ENCODE peak calls at places on chromosome 1, in eight cellular contexts. F is GM23248, C is SK-N-SH, Y is OCI-LY7, W is Karpas-422, A is HCT116, V is MM.1S, T is GM23338. S is an unnamed sample.
A peak's percentile ranks its signal among the peaks of the same experiment; 100 is the strongest.

GRCh38 chr1:225454067-225454618 is 26.3 kb upstream of the LBR start:
- DNase-seq in Y (peak; percentile 47), T (no peak), V (no peak), W (no peak), A (no peak), C (no peak), F (peak; percentile 36), S (no peak)

GRCh38 chr1:7632126-7632525 is 139.0 kb upstream of the VAMP3 start:
- DNase-seq in V (no peak), A (no peak), T (no peak), W (no peak), Y (no peak), F (no peak), C (no peak), S (no peak)

GRCh38 chr1:22976461-22977243 is 4.0 kb upstream of the LACTBL1 start:
- DNase-seq in Y (peak; percentile 78), C (peak; percentile 82), T (peak; percentile 94), F (peak; percentile 94), W (peak; percentile 92), A (peak; percentile 78), V (peak; percentile 60), S (peak; percentile 70)

GRCh38 chr1:206905295-206906164 is 8.3 kb downstream of the IL24 start:
- DNase-seq in Y (peak; percentile 70), T (no peak), C (no peak), V (no peak), W (peak; percentile 72), F (peak; percentile 95), A (peak; percentile 31), S (peak; percentile 83)

GRCh38 chr1:79198841-79199240 is 192.3 kb upstream of the ADGRL4 start:
- DNase-seq in Y (no peak), W (no peak), T (no peak), F (peak; percentile 80), V (no peak), C (no peak), A (no peak), S (no peak)

GRCh38 chr1:214224605-214225354 is 56.2 kb upstream of the SMYD2 start:
- DNase-seq in A (no peak), C (no peak), F (peak; percentile 74), Y (no peak), W (no peak), V (no peak), T (peak; percentile 77), S (no peak)

GRCh38 chr1:204322329-204322868 is 37.3 kb downstream of the PLEKHA6 start:
- DNase-seq in W (no peak), F (no peak), T (no peak), Y (no peak), V (no peak), A (no peak), C (no peak), S (no peak)

GRCh38 chr1:45622891-45623394 is 911 bp downstream of the CCDC17 start:
- DNase-seq in A (no peak), W (no peak), V (no peak), F (no peak), Y (no peak), T (peak; percentile 82), C (peak; percentile 39), S (no peak)

GRCh38 chr1:1027723-1028266 is 7.9 kb downstream of the AGRN start:
- DNase-seq in F (no peak), A (no peak), C (no peak), T (no peak), V (no peak), W (no peak), Y (no peak), S (no peak)

GRCh38 chr1:197954718-197955418 is 37.7 kb downstream of the LHX9 start:
- DNase-seq in C (no peak), Y (no peak), F (no peak), T (no peak), V (no peak), W (peak; percentile 32), A (no peak), S (no peak)

GRCh38 chr1:197955486-197956394 is 38.6 kb downstream of the LHX9 start:
- DNase-seq in C (no peak), A (no peak), F (peak; percentile 68), V (no peak), W (no peak), T (no peak), Y (no peak), S (no peak)

GRCh38 chr1:197958438-197958837 is 41.3 kb downstream of the LHX9 start:
- DNase-seq in V (no peak), T (no peak), F (no peak), C (no peak), W (no peak), A (no peak), Y (no peak), S (no peak)

GRCh38 chr1:197961933-197962332 is 44.8 kb downstream of the LHX9 start:
- DNase-seq in T (no peak), C (no peak), A (no peak), V (no peak), W (no peak), Y (no peak), F (no peak), S (no peak)

DNA sequence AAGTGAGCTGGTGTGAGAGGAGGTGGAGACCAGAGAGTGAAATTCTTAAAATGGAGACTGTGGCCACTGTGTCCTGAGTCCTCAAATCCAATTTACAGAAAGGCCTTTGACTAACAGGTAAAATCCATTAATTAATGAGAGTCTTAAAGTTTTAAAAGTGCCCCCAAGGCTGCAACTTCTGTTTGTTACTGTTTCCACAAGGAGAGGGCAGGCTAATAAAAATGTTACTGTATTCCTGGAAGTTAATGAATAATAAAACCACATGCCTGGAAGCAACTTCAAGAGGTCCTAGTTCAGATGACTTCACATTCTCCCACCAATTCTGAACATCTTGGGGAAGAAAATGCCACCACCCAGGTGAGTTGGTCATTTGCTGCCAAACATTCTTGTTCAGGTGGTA is 41.7 kb downstream of the LHX9 start:
- DNase-seq in T (no peak), C (no peak), F (no peak), A (no peak), V (no peak), Y (no peak), W (no peak), S (no peak)
- H3K9me2 ChIP-seq in T (no peaks in the 10 kb centered on the region), C (no peaks in the 10 kb centered on the region), F (no peaks in the 10 kb centered on the region), A (no peaks in the 10 kb centered on the region), V (no peaks in the 10 kb centered on the region), Y (no peaks in the 10 kb centered on the region), W (no peaks in the 10 kb centered on the region), S (no peaks in the 10 kb centered on the region)

GRCh38 chr1:43885311-43885801 is 48.2 kb upstream of the ARTN start:
- DNase-seq in W (no peak), A (peak; percentile 38), F (no peak), V (no peak), Y (no peak), C (no peak), T (peak; percentile 85), S (peak; percentile 32)
- H3K4me2 ChIP-seq in W (no peak overlapping the region), A (peak overlapping the region; percentile 74), F (no peak overlapping the region), V (no peak overlapping the region), Y (no peak overlapping the region), C (no peak overlapping the region), T (peak overlapping the region; percentile 53), S (no peak overlapping the region)

DNA sequence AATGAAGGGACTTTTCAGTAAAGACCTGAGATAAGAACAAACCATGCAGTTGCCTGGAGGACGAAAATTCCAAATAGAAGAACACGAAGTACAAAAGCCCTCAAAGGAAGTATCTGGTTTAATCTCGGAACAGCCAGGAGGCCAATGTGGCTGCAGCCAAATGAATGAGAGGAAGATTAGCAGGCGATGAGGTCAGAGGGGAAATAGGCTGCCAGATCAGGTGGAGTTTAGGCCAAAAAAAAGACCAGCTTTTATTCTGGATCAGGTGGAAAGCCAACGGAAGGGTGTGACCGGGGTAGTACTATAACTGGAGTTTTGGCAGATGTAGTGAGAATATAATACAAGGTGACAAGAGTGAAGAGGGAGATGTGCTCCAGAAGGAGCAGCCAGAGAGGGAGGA is 43.7 kb downstream of the SRSF11 start:
- DNase-seq in A (no peak), V (no peak), W (no peak), F (no peak), T (no peak), Y (no peak), C (no peak), S (no peak)
- H3K9me2 ChIP-seq in A (no peaks in the 10 kb centered on the region), V (no peaks in the 10 kb centered on the region), W (no peaks in the 10 kb centered on the region), F (no peaks in the 10 kb centered on the region), T (no peaks in the 10 kb centered on the region), Y (no peaks in the 10 kb centered on the region), C (no peaks in the 10 kb centered on the region), S (no peaks in the 10 kb centered on the region)

GRCh38 chr1:6136516-6137220 is 43.5 kb downstream of the CHD5 start:
- DNase-seq in F (no peak), V (no peak), W (no peak), T (no peak), C (no peak), Y (no peak), A (no peak), S (no peak)

GRCh38 chr1:6134206-6134605 is 45.9 kb downstream of the CHD5 start:
- DNase-seq in C (no peak), W (no peak), T (no peak), F (no peak), A (no peak), Y (no peak), V (no peak), S (no peak)

GRCh38 chr1:6140413-6140812 is 39.7 kb downstream of the CHD5 start:
- DNase-seq in C (no peak), W (no peak), Y (no peak), A (no peak), T (no peak), F (no peak), V (no peak), S (no peak)

GRCh38 chr1:6134741-6135510 is 45.2 kb downstream of the CHD5 start:
- DNase-seq in A (no peak), T (no peak), V (no peak), F (no peak), W (no peak), Y (no peak), C (no peak), S (no peak)

DNA sequence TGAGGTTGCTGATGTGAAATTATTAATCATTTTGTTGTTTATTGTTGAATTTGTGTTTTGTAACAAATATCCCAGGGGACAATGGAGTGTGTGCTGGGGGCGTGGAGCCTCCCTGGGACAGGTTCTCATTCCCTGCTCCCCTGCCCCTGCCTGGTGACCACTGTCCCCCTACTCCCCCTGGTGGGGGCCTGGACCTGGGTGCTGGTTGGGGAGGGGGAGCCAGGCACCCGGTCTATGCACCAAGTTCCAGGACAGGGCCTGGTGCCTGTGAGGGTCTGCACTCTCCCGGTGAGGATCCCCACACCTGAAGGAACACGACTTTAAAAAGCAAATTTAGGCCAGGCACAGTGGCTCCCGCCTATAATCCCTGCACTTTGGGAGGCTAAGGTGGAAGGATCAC is 42.4 kb downstream of the CHD5 start:
- DNase-seq in F (no peak), Y (no peak), V (no peak), A (no peak), W (no peak), T (no peak), C (no peak), S (no peak)
- H3K4me2 ChIP-seq in F (no peak overlapping the region), Y (no peak overlapping the region), V (no peak overlapping the region), A (no peak overlapping the region), W (no peak overlapping the region), T (no peak overlapping the region), C (no peak overlapping the region), S (no peak overlapping the region)

DNA sequence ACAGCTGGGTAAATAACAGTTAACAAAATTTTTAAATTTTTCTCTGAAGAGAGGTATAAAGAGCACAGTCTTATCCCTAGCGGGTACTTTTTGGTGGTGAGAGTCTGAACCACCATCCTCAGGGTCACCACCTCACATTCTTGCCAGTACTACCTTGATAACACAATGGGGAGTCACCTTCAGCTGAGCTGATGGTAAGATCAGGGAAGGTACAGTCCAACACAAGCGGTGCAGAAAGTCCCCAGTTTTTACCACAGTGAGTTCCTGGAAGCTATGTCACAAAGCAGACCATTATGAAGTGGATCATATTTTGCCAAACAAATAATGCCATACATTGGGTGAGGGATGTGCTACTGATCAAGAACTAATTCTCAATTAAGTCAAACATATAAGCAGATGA is 176.9 kb downstream of the FASLG start:
- DNase-seq in T (no peak), V (no peak), A (no peak), Y (no peak), F (no peak), C (no peak), W (peak; percentile 35), S (no peak)
- H3K9me2 ChIP-seq in T (no peaks in the 10 kb centered on the region), V (no peaks in the 10 kb centered on the region), A (no peaks in the 10 kb centered on the region), Y (no peaks in the 10 kb centered on the region), F (no peaks in the 10 kb centered on the region), C (no peaks in the 10 kb centered on the region), W (no peaks in the 10 kb centered on the region), S (no peaks in the 10 kb centered on the region)

S was measured in PC-9.